ENCODE peak calls at places on chromosomes 4 and X, in ten cellular contexts. One of them, this sample, is unnamed.

GRCh38 chr4:7600247-7600646 is 165.5 kb upstream of the PSAPL1 start:
- DNase-seq in body of pancreas: no peak
- DNase-seq in tibial nerve: no peak
- DNase-seq in fibroblast of pulmonary artery: no peak
- DNase-seq in fibroblast of mammary gland: no peak
- DNase-seq in pancreas: no peak
- DNase-seq in esophagus muscularis mucosa: no peak
- DNase-seq in GM12878: no peak
- DNase-seq in thyroid gland: no peak
- DNase-seq in IMR-90: no peak
- DNase-seq in this sample: no peak

GRCh38 chr4:159191989-159192388 is 89.1 kb downstream of the RAPGEF2 start:
- DNase-seq in body of pancreas: no peak
- DNase-seq in tibial nerve: no peak
- DNase-seq in fibroblast of pulmonary artery: peak; percentile 69
- DNase-seq in fibroblast of mammary gland: peak; percentile 83
- DNase-seq in pancreas: no peak
- DNase-seq in esophagus muscularis mucosa: no peak
- DNase-seq in GM12878: no peak
- DNase-seq in thyroid gland: no peak
- DNase-seq in IMR-90: peak; percentile 85
- DNase-seq in this sample: peak; percentile 40

GRCh38 chrX:22800806-22801205 is 199.0 kb upstream of the DDX53 start:
- DNase-seq in body of pancreas: no peak
- DNase-seq in tibial nerve: no peak
- DNase-seq in fibroblast of pulmonary artery: peak; percentile 14
- DNase-seq in fibroblast of mammary gland: peak; percentile 12
- DNase-seq in pancreas: no peak
- DNase-seq in esophagus muscularis mucosa: no peak
- DNase-seq in GM12878: no peak
- DNase-seq in thyroid gland: no peak
- DNase-seq in IMR-90: no peak
- DNase-seq in this sample: no peak

GRCh38 chr4:38818441-38818976 is 13.9 kb upstream of the TLR1 start:
- DNase-seq in body of pancreas: no peak
- DNase-seq in tibial nerve: no peak
- DNase-seq in fibroblast of pulmonary artery: no peak
- DNase-seq in fibroblast of mammary gland: no peak
- DNase-seq in pancreas: no peak
- DNase-seq in esophagus muscularis mucosa: no peak
- DNase-seq in GM12878: peak; percentile 81
- DNase-seq in thyroid gland: no peak
- DNase-seq in IMR-90: no peak
- DNase-seq in this sample: no peak

GRCh38 chr4:114673306-114673705 is 74.7 kb downstream of the UGT8 start:
- DNase-seq in body of pancreas: no peak
- DNase-seq in tibial nerve: no peak
- DNase-seq in fibroblast of pulmonary artery: no peak
- DNase-seq in fibroblast of mammary gland: no peak
- DNase-seq in pancreas: no peak
- DNase-seq in esophagus muscularis mucosa: no peak
- DNase-seq in GM12878: no peak
- DNase-seq in thyroid gland: no peak
- DNase-seq in IMR-90: no peak
- DNase-seq in this sample: no peak

GRCh38 chr4:78517050-78517652 is 34.4 kb upstream of the ANXA3 start:
- DNase-seq in body of pancreas: no peak
- DNase-seq in tibial nerve: no peak
- DNase-seq in fibroblast of pulmonary artery: peak; percentile 65
- DNase-seq in fibroblast of mammary gland: peak; percentile 60
- DNase-seq in pancreas: no peak
- DNase-seq in esophagus muscularis mucosa: no peak
- DNase-seq in GM12878: no peak
- DNase-seq in thyroid gland: no peak
- DNase-seq in IMR-90: peak; percentile 43
- DNase-seq in this sample: peak; percentile 25

GRCh38 chrX:12866451-12867377 is at the start of gene TLR7:
- DNase-seq in body of pancreas: no peak
- DNase-seq in tibial nerve: no peak
- DNase-seq in fibroblast of pulmonary artery: no peak
- DNase-seq in fibroblast of mammary gland: no peak
- DNase-seq in pancreas: no peak
- DNase-seq in esophagus muscularis mucosa: no peak
- DNase-seq in GM12878: no peak
- DNase-seq in thyroid gland: no peak
- DNase-seq in IMR-90: no peak
- DNase-seq in this sample: no peak

GRCh38 chr4:40199999-40200880 is 3.4 kb downstream of the RHOH start:
- DNase-seq in body of pancreas: no peak
- DNase-seq in tibial nerve: no peak
- DNase-seq in fibroblast of pulmonary artery: no peak
- DNase-seq in fibroblast of mammary gland: peak; percentile 54
- DNase-seq in pancreas: peak; percentile 21
- DNase-seq in esophagus muscularis mucosa: no peak
- DNase-seq in GM12878: peak; percentile 93
- DNase-seq in thyroid gland: no peak
- DNase-seq in IMR-90: peak; percentile 23
- DNase-seq in this sample: no peak

GRCh38 chrX:5936438-5936837 is 292.2 kb downstream of the NLGN4X start:
- DNase-seq in body of pancreas: no peak
- DNase-seq in tibial nerve: peak; percentile 41
- DNase-seq in fibroblast of pulmonary artery: no peak
- DNase-seq in fibroblast of mammary gland: peak; percentile 83
- DNase-seq in pancreas: no peak
- DNase-seq in esophagus muscularis mucosa: no peak
- DNase-seq in GM12878: no peak
- DNase-seq in thyroid gland: no peak
- DNase-seq in IMR-90: no peak
- DNase-seq in this sample: no peak

GRCh38 chr4:44632733-44633132 is 18.7 kb downstream of the YIPF7 start:
- DNase-seq in body of pancreas: no peak
- DNase-seq in tibial nerve: no peak
- DNase-seq in fibroblast of pulmonary artery: no peak
- DNase-seq in fibroblast of mammary gland: no peak
- DNase-seq in pancreas: no peak
- DNase-seq in esophagus muscularis mucosa: no peak
- DNase-seq in GM12878: no peak
- DNase-seq in thyroid gland: no peak
- DNase-seq in IMR-90: no peak
- DNase-seq in this sample: no peak

GRCh38 chr4:44629280-44629866 is 22.1 kb downstream of the YIPF7 start:
- DNase-seq in body of pancreas: peak; percentile 38
- DNase-seq in tibial nerve: peak; percentile 53
- DNase-seq in fibroblast of pulmonary artery: peak; percentile 68
- DNase-seq in fibroblast of mammary gland: peak; percentile 57
- DNase-seq in pancreas: peak; percentile 21
- DNase-seq in esophagus muscularis mucosa: no peak
- DNase-seq in GM12878: peak; percentile 12
- DNase-seq in thyroid gland: peak; percentile 24
- DNase-seq in IMR-90: peak; percentile 43
- DNase-seq in this sample: peak; percentile 43

GRCh38 chr4:44632089-44632488 is 19.3 kb downstream of the YIPF7 start:
- DNase-seq in body of pancreas: no peak
- DNase-seq in tibial nerve: no peak
- DNase-seq in fibroblast of pulmonary artery: peak; percentile 1
- DNase-seq in fibroblast of mammary gland: no peak
- DNase-seq in pancreas: no peak
- DNase-seq in esophagus muscularis mucosa: no peak
- DNase-seq in GM12878: no peak
- DNase-seq in thyroid gland: no peak
- DNase-seq in IMR-90: no peak
- DNase-seq in this sample: no peak
- TF ChIP-seq CTCF in body of pancreas: no peak
- TF ChIP-seq CTCF in tibial nerve: no peak
- TF ChIP-seq CTCF in fibroblast of pulmonary artery: peak; percentile 31
- TF ChIP-seq CTCF in fibroblast of mammary gland: peak; percentile 18
- TF ChIP-seq CTCF in pancreas: no peak
- TF ChIP-seq CTCF in esophagus muscularis mucosa: no peak
- TF ChIP-seq CTCF in GM12878: no peak
- TF ChIP-seq CTCF in thyroid gland: no peak
- TF ChIP-seq CTCF in IMR-90: peak; percentile 20
- TF ChIP-seq CTCF in this sample: no peak

DNA sequence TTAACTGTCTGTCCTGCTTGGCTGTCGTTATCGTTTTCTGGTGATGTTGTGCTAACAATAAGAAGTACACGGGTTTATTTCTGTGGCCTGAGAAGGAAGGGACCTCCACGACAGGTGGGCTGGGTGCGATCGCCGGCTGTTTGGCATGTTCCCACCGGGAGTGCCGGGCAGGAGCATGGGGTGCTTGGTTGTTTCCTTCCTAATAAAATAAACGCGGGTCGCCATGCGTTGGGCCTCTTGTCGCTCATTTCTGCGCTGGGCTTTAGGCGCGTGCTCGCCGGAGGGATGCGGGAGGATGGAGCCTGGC is 711 bp upstream of the GDI1 start:
- DNase-seq in body of pancreas: no peak
- DNase-seq in tibial nerve: no peak
- DNase-seq in fibroblast of pulmonary artery: no peak
- DNase-seq in fibroblast of mammary gland: no peak
- DNase-seq in pancreas: no peak
- DNase-seq in esophagus muscularis mucosa: no peak
- DNase-seq in GM12878: no peak
- DNase-seq in thyroid gland: no peak
- DNase-seq in IMR-90: no peak
- DNase-seq in this sample: no peak
- H3K4me3 ChIP-seq in body of pancreas: no peak overlapping the region
- H3K4me3 ChIP-seq in tibial nerve: peak overlapping the region; percentile 26
- H3K4me3 ChIP-seq in fibroblast of pulmonary artery: peak overlapping the region; percentile 21
- H3K4me3 ChIP-seq in fibroblast of mammary gland: peak overlapping the region; percentile 29
- H3K4me3 ChIP-seq in pancreas: peak overlapping the region; percentile 27
- H3K4me3 ChIP-seq in esophagus muscularis mucosa: peak overlapping the region; percentile 75
- H3K4me3 ChIP-seq in GM12878: no peak overlapping the region
- H3K4me3 ChIP-seq in thyroid gland: peak overlapping the region; percentile 19
- H3K4me3 ChIP-seq in IMR-90: peak overlapping the region; percentile 46
- H3K4me3 ChIP-seq in this sample: peak overlapping the region; percentile 19

GRCh38 chrX:88613338-88613737 is 133.7 kb upstream of the CPXCR1 start:
- DNase-seq in body of pancreas: no peak
- DNase-seq in tibial nerve: no peak
- DNase-seq in fibroblast of pulmonary artery: peak; percentile 46
- DNase-seq in fibroblast of mammary gland: peak; percentile 2
- DNase-seq in pancreas: no peak
- DNase-seq in esophagus muscularis mucosa: no peak
- DNase-seq in GM12878: no peak
- DNase-seq in thyroid gland: no peak
- DNase-seq in IMR-90: no peak
- DNase-seq in this sample: no peak
- TF ChIP-seq CTCF in body of pancreas: peak; percentile 18
- TF ChIP-seq CTCF in tibial nerve: no peak
- TF ChIP-seq CTCF in fibroblast of pulmonary artery: peak; percentile 41
- TF ChIP-seq CTCF in fibroblast of mammary gland: peak; percentile 17
- TF ChIP-seq CTCF in pancreas: no peak
- TF ChIP-seq CTCF in esophagus muscularis mucosa: no peak
- TF ChIP-seq CTCF in GM12878: peak; percentile 39
- TF ChIP-seq CTCF in thyroid gland: no peak
- TF ChIP-seq CTCF in IMR-90: peak; percentile 32
- TF ChIP-seq CTCF in this sample: no peak

GRCh38 chr4:3808597-3808996 is 42.4 kb downstream of the ADRA2C start:
- DNase-seq in body of pancreas: no peak
- DNase-seq in tibial nerve: no peak
- DNase-seq in fibroblast of pulmonary artery: no peak
- DNase-seq in fibroblast of mammary gland: no peak
- DNase-seq in pancreas: no peak
- DNase-seq in esophagus muscularis mucosa: no peak
- DNase-seq in GM12878: no peak
- DNase-seq in thyroid gland: no peak
- DNase-seq in IMR-90: no peak
- DNase-seq in this sample: no peak

GRCh38 chr4:3807311-3807710 is 41.1 kb downstream of the ADRA2C start:
- DNase-seq in body of pancreas: no peak
- DNase-seq in tibial nerve: no peak
- DNase-seq in fibroblast of pulmonary artery: no peak
- DNase-seq in fibroblast of mammary gland: no peak
- DNase-seq in pancreas: no peak
- DNase-seq in esophagus muscularis mucosa: no peak
- DNase-seq in GM12878: no peak
- DNase-seq in thyroid gland: no peak
- DNase-seq in IMR-90: no peak
- DNase-seq in this sample: no peak

GRCh38 chr4:3809028-3809427 is 42.8 kb downstream of the ADRA2C start:
- DNase-seq in body of pancreas: no peak
- DNase-seq in tibial nerve: no peak
- DNase-seq in fibroblast of pulmonary artery: no peak
- DNase-seq in fibroblast of mammary gland: no peak
- DNase-seq in pancreas: no peak
- DNase-seq in esophagus muscularis mucosa: no peak
- DNase-seq in GM12878: no peak
- DNase-seq in thyroid gland: no peak
- DNase-seq in IMR-90: no peak
- DNase-seq in this sample: no peak

GRCh38 chr4:3809451-3810110 is 43.4 kb downstream of the ADRA2C start:
- DNase-seq in body of pancreas: no peak
- DNase-seq in tibial nerve: no peak
- DNase-seq in fibroblast of pulmonary artery: no peak
- DNase-seq in fibroblast of mammary gland: no peak
- DNase-seq in pancreas: no peak
- DNase-seq in esophagus muscularis mucosa: no peak
- DNase-seq in GM12878: no peak
- DNase-seq in thyroid gland: no peak
- DNase-seq in IMR-90: no peak
- DNase-seq in this sample: no peak

DNA sequence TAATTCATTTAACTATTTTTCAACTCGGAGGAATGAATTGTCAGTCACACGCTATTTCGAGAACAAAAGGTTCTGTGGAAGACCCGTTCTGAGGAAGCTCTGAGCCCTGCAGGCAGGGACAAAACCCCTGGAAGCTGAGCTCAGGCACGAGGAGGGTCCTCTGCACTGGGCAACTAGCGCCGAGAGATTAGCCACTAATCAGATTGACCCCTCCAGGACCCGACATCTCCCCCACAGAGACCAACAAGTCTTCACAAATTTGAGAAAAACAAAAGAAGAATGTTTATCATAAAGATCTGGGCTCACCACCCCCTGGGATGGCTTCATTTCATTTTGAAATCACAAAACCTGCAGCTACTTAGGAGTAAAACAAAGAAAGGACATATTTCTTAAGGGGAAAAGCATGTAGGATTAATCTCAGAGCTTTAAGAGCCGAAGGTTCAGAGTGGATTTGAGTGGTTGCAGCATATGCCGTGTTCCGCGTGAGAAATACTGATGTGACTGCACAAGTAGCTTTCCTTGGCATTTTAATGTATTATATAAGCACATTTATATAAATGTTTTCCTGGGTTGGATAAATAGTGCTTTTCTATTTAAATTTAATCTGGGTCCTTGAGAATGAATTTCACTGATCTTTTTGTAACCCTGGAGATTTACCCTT is 41.8 kb downstream of the ADRA2C start:
- DNase-seq in body of pancreas: no peak
- DNase-seq in tibial nerve: no peak
- DNase-seq in fibroblast of pulmonary artery: no peak
- DNase-seq in fibroblast of mammary gland: no peak
- DNase-seq in pancreas: no peak
- DNase-seq in esophagus muscularis mucosa: no peak
- DNase-seq in GM12878: no peak
- DNase-seq in thyroid gland: no peak
- DNase-seq in IMR-90: no peak
- DNase-seq in this sample: no peak
- H3K4me3 ChIP-seq in body of pancreas: no peak overlapping the region
- H3K4me3 ChIP-seq in tibial nerve: no peak overlapping the region
- H3K4me3 ChIP-seq in fibroblast of pulmonary artery: no peak overlapping the region
- H3K4me3 ChIP-seq in fibroblast of mammary gland: no peak overlapping the region
- H3K4me3 ChIP-seq in pancreas: no peak overlapping the region
- H3K4me3 ChIP-seq in esophagus muscularis mucosa: no peak overlapping the region
- H3K4me3 ChIP-seq in GM12878: no peak overlapping the region
- H3K4me3 ChIP-seq in thyroid gland: no peak overlapping the region
- H3K4me3 ChIP-seq in IMR-90: no peak overlapping the region
- H3K4me3 ChIP-seq in this sample: no peak overlapping the region